ENCODE peak calls at places on chromosomes 4 and X, in five cellular contexts. One of them, this sample, is unnamed.

GRCh38 chrX:63426519-63426918 is 75.4 kb upstream of the SPIN4 start:
- DNase-seq in astrocyte of the spinal cord: no peak
- DNase-seq in mesothelial cell of epicardium: no peak
- DNase-seq in omental fat pad: no peak
- DNase-seq in fibroblast of pulmonary artery: no peak
- DNase-seq in this sample: no peak

GRCh38 chr4:171024720-171025303 is 788.4 kb upstream of the GALNTL6 start:
- DNase-seq in astrocyte of the spinal cord: no peak
- DNase-seq in mesothelial cell of epicardium: no peak
- DNase-seq in omental fat pad: no peak
- DNase-seq in fibroblast of pulmonary artery: no peak
- DNase-seq in this sample: no peak

GRCh38 chrX:121106484-121107235 is 59.2 kb downstream of the GLUD2 start:
- DNase-seq in astrocyte of the spinal cord: no peak
- DNase-seq in mesothelial cell of epicardium: no peak
- DNase-seq in omental fat pad: no peak
- DNase-seq in fibroblast of pulmonary artery: no peak
- DNase-seq in this sample: no peak

GRCh38 chrX:106952988-106953387 is 32.8 kb downstream of the CLDN2 start:
- DNase-seq in astrocyte of the spinal cord: peak
- DNase-seq in mesothelial cell of epicardium: no peak
- DNase-seq in omental fat pad: no peak
- DNase-seq in fibroblast of pulmonary artery: peak
- DNase-seq in this sample: no peak

GRCh38 chrX:155188786-155189185 is 27.5 kb upstream of the VBP1 start:
- DNase-seq in astrocyte of the spinal cord: no peak
- DNase-seq in mesothelial cell of epicardium: no peak
- DNase-seq in omental fat pad: no peak
- DNase-seq in fibroblast of pulmonary artery: no peak
- DNase-seq in this sample: no peak

GRCh38 chr4:1495416-1496115 is 89.3 kb upstream of the NKX1-1 start:
- DNase-seq in astrocyte of the spinal cord: no peak
- DNase-seq in mesothelial cell of epicardium: no peak
- DNase-seq in omental fat pad: no peak
- DNase-seq in fibroblast of pulmonary artery: no peak
- DNase-seq in this sample: no peak

GRCh38 chr4:126954537-126955291 is 678.0 kb upstream of the INTU start:
- DNase-seq in astrocyte of the spinal cord: no peak
- DNase-seq in mesothelial cell of epicardium: no peak
- DNase-seq in omental fat pad: no peak
- DNase-seq in fibroblast of pulmonary artery: no peak
- DNase-seq in this sample: no peak

GRCh38 chrX:90012395-90012794 is 90.7 kb downstream of the TGIF2LX start:
- DNase-seq in astrocyte of the spinal cord: no peak
- DNase-seq in mesothelial cell of epicardium: no peak
- DNase-seq in omental fat pad: no peak
- DNase-seq in fibroblast of pulmonary artery: no peak
- DNase-seq in this sample: no peak

GRCh38 chr4:184039963-184040383 is 134.9 kb downstream of the STOX2 start:
- DNase-seq in astrocyte of the spinal cord: no peak
- DNase-seq in mesothelial cell of epicardium: no peak
- DNase-seq in omental fat pad: no peak
- DNase-seq in fibroblast of pulmonary artery: no peak
- DNase-seq in this sample: no peak

GRCh38 chr4:155759372-155760252 is 791 bp downstream of the GUCY1B1 start:
- DNase-seq in astrocyte of the spinal cord: no peak
- DNase-seq in mesothelial cell of epicardium: peak
- DNase-seq in omental fat pad: peak
- DNase-seq in fibroblast of pulmonary artery: peak
- DNase-seq in this sample: peak

GRCh38 chr4:69589884-69590283 is 49.6 kb downstream of the UGT2A2 start:
- DNase-seq in astrocyte of the spinal cord: no peak
- DNase-seq in mesothelial cell of epicardium: no peak
- DNase-seq in omental fat pad: no peak
- DNase-seq in fibroblast of pulmonary artery: no peak
- DNase-seq in this sample: no peak

GRCh38 chr4:3389186-3389878 is 52.4 kb upstream of the HGFAC start:
- DNase-seq in astrocyte of the spinal cord: no peak
- DNase-seq in mesothelial cell of epicardium: no peak
- DNase-seq in omental fat pad: no peak
- DNase-seq in fibroblast of pulmonary artery: no peak
- DNase-seq in this sample: no peak

GRCh38 chr4:52964561-52964960 is 102.4 kb downstream of the RASL11B start:
- DNase-seq in astrocyte of the spinal cord: no peak
- DNase-seq in mesothelial cell of epicardium: no peak
- DNase-seq in omental fat pad: no peak
- DNase-seq in fibroblast of pulmonary artery: no peak
- DNase-seq in this sample: no peak

GRCh38 chr4:109947457-109947856 is 34.8 kb downstream of the EGF start:
- DNase-seq in astrocyte of the spinal cord: peak
- DNase-seq in mesothelial cell of epicardium: no peak
- DNase-seq in omental fat pad: no peak
- DNase-seq in fibroblast of pulmonary artery: peak
- DNase-seq in this sample: no peak

GRCh38 chr4:158331863-158332262 is 121.6 kb downstream of the TMEM144 start:
- DNase-seq in astrocyte of the spinal cord: no peak
- DNase-seq in mesothelial cell of epicardium: no peak
- DNase-seq in omental fat pad: no peak
- DNase-seq in fibroblast of pulmonary artery: no peak
- DNase-seq in this sample: no peak

GRCh38 chr4:152357206-152357605 is 178.7 kb downstream of the FBXW7 start:
- DNase-seq in astrocyte of the spinal cord: no peak
- DNase-seq in mesothelial cell of epicardium: no peak
- DNase-seq in omental fat pad: no peak
- DNase-seq in fibroblast of pulmonary artery: peak
- DNase-seq in this sample: no peak

GRCh38 chrX:108699368-108699767 is 37.0 kb downstream of the IRS4 start:
- DNase-seq in astrocyte of the spinal cord: peak
- DNase-seq in mesothelial cell of epicardium: no peak
- DNase-seq in omental fat pad: no peak
- DNase-seq in fibroblast of pulmonary artery: peak
- DNase-seq in this sample: no peak

GRCh38 chr4:127370495-127371069 is 262.2 kb upstream of the INTU start:
- DNase-seq in astrocyte of the spinal cord: no peak
- DNase-seq in mesothelial cell of epicardium: no peak
- DNase-seq in omental fat pad: no peak
- DNase-seq in fibroblast of pulmonary artery: peak
- DNase-seq in this sample: no peak

GRCh38 chr4:163663454-163664225 is 169.2 kb downstream of the TMA16 start:
- DNase-seq in astrocyte of the spinal cord: no peak
- DNase-seq in mesothelial cell of epicardium: no peak
- DNase-seq in omental fat pad: no peak
- DNase-seq in fibroblast of pulmonary artery: no peak
- DNase-seq in this sample: no peak

GRCh38 chr4:52912608-52913007 is 50.5 kb downstream of the RASL11B start:
- DNase-seq in astrocyte of the spinal cord: peak
- DNase-seq in mesothelial cell of epicardium: no peak
- DNase-seq in omental fat pad: no peak
- DNase-seq in fibroblast of pulmonary artery: peak
- DNase-seq in this sample: no peak

GRCh38 chr4:11805837-11806236 is 377.1 kb upstream of the HS3ST1 start:
- DNase-seq in astrocyte of the spinal cord: peak
- DNase-seq in mesothelial cell of epicardium: no peak
- DNase-seq in omental fat pad: no peak
- DNase-seq in fibroblast of pulmonary artery: peak
- DNase-seq in this sample: no peak

GRCh38 chr4:164706675-164707074 is 47.3 kb upstream of the SMIM31 start:
- DNase-seq in astrocyte of the spinal cord: no peak
- DNase-seq in mesothelial cell of epicardium: no peak
- DNase-seq in omental fat pad: no peak
- DNase-seq in fibroblast of pulmonary artery: no peak
- DNase-seq in this sample: no peak

GRCh38 chrX:7574325-7574724 is 268.6 kb upstream of the VCX start:
- DNase-seq in astrocyte of the spinal cord: peak
- DNase-seq in mesothelial cell of epicardium: peak
- DNase-seq in omental fat pad: no peak
- DNase-seq in fibroblast of pulmonary artery: peak
- DNase-seq in this sample: no peak

GRCh38 chr4:28518781-28519180 is 1658.1 kb downstream of the STIM2 start:
- DNase-seq in astrocyte of the spinal cord: no peak
- DNase-seq in mesothelial cell of epicardium: no peak
- DNase-seq in omental fat pad: no peak
- DNase-seq in fibroblast of pulmonary artery: peak
- DNase-seq in this sample: no peak

GRCh38 chr4:75552452-75552851 is 3.4 kb upstream of the ODAPH start:
- DNase-seq in astrocyte of the spinal cord: no peak
- DNase-seq in mesothelial cell of epicardium: no peak
- DNase-seq in omental fat pad: no peak
- DNase-seq in fibroblast of pulmonary artery: no peak
- DNase-seq in this sample: no peak

GRCh38 chr4:75557696-75558095 is 1.8 kb downstream of the ODAPH start:
- DNase-seq in astrocyte of the spinal cord: no peak
- DNase-seq in mesothelial cell of epicardium: no peak
- DNase-seq in omental fat pad: no peak
- DNase-seq in fibroblast of pulmonary artery: no peak
- DNase-seq in this sample: no peak

DNA sequence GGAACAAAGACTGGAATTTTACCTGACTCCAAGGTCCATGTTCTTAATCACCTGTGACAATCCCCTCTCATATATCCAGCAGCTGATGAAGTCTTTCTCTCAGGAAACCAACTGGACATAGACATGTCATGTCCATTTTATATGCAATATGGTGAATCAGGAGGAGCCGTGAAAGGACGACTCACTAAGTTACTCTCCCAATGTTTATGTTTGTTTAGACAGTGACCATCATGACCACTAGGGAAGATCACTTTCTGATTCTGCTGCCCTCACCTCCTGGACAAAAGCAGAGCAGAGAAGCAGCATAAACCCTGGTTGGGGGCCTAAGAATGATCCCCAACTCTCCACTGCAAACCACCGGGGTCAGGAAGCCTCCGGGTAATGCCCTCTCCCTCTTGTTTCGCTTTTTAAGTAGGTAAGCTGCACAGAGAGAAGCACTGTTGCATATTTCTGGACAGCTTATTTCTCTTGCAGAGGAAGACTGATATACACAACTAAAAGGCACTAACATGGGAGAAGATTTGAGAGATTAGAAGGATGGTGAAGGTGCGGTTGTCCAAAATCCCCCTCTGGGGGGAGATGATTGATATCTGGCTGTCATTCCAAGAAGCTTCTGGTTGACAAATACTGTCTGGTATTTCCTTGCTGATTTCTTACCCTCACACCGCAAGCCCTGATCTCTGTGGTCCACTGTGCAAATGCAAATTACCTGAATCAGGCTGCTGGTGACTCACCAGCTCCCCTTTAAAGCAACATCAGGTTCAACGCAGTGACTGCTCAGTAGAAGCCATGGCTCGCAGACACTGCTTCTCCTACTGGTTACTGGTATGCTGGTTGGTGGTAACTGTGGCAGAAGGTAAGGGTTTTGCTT is at the start of gene ODAPH:
- DNase-seq in astrocyte of the spinal cord: peak
- DNase-seq in mesothelial cell of epicardium: no peak
- DNase-seq in omental fat pad: no peak
- DNase-seq in fibroblast of pulmonary artery: no peak
- DNase-seq in this sample: no peak
- TF ChIP-seq CTCF in astrocyte of the spinal cord: peak
- TF ChIP-seq CTCF in mesothelial cell of epicardium: peak
- TF ChIP-seq CTCF in omental fat pad: no peak
- TF ChIP-seq CTCF in fibroblast of pulmonary artery: no peak
- TF ChIP-seq CTCF in this sample: no peak

GRCh38 chr4:77466430-77466829 is 139.2 kb upstream of the CXCL13 start:
- DNase-seq in astrocyte of the spinal cord: no peak
- DNase-seq in mesothelial cell of epicardium: no peak
- DNase-seq in omental fat pad: no peak
- DNase-seq in fibroblast of pulmonary artery: no peak
- DNase-seq in this sample: no peak

GRCh38 chr4:77465271-77465670 is 140.3 kb upstream of the CXCL13 start:
- DNase-seq in astrocyte of the spinal cord: peak
- DNase-seq in mesothelial cell of epicardium: no peak
- DNase-seq in omental fat pad: no peak
- DNase-seq in fibroblast of pulmonary artery: peak
- DNase-seq in this sample: no peak
- TF ChIP-seq CTCF in astrocyte of the spinal cord: peak
- TF ChIP-seq CTCF in mesothelial cell of epicardium: no peak
- TF ChIP-seq CTCF in omental fat pad: no peak
- TF ChIP-seq CTCF in fibroblast of pulmonary artery: peak
- TF ChIP-seq CTCF in this sample: no peak

GRCh38 chrX:23341452-23341851 is 6.8 kb downstream of the PTCHD1 start:
- DNase-seq in astrocyte of the spinal cord: peak
- DNase-seq in mesothelial cell of epicardium: no peak
- DNase-seq in omental fat pad: no peak
- DNase-seq in fibroblast of pulmonary artery: no peak
- DNase-seq in this sample: no peak
- TF ChIP-seq CTCF in astrocyte of the spinal cord: no peak
- TF ChIP-seq CTCF in mesothelial cell of epicardium: no peak
- TF ChIP-seq CTCF in omental fat pad: no peak
- TF ChIP-seq CTCF in fibroblast of pulmonary artery: no peak
- TF ChIP-seq CTCF in this sample: no peak

GRCh38 chrX:153688071-153688470 is 345 bp downstream of the SLC6A8 start:
- DNase-seq in astrocyte of the spinal cord: no peak
- DNase-seq in mesothelial cell of epicardium: no peak
- DNase-seq in omental fat pad: no peak
- DNase-seq in fibroblast of pulmonary artery: no peak
- DNase-seq in this sample: no peak

GRCh38 chrX:153688534-153688899 is 791 bp downstream of the SLC6A8 start:
- DNase-seq in astrocyte of the spinal cord: no peak
- DNase-seq in mesothelial cell of epicardium: no peak
- DNase-seq in omental fat pad: no peak
- DNase-seq in fibroblast of pulmonary artery: no peak
- DNase-seq in this sample: no peak

GRCh38 chrX:153685751-153686676 is 1.7 kb upstream of the SLC6A8 start:
- DNase-seq in astrocyte of the spinal cord: no peak
- DNase-seq in mesothelial cell of epicardium: no peak
- DNase-seq in omental fat pad: no peak
- DNase-seq in fibroblast of pulmonary artery: no peak
- DNase-seq in this sample: no peak

GRCh38 chrX:153688900-153689590 is 1.3 kb downstream of the SLC6A8 start:
- DNase-seq in astrocyte of the spinal cord: peak
- DNase-seq in mesothelial cell of epicardium: no peak
- DNase-seq in omental fat pad: no peak
- DNase-seq in fibroblast of pulmonary artery: peak
- DNase-seq in this sample: no peak

DNA sequence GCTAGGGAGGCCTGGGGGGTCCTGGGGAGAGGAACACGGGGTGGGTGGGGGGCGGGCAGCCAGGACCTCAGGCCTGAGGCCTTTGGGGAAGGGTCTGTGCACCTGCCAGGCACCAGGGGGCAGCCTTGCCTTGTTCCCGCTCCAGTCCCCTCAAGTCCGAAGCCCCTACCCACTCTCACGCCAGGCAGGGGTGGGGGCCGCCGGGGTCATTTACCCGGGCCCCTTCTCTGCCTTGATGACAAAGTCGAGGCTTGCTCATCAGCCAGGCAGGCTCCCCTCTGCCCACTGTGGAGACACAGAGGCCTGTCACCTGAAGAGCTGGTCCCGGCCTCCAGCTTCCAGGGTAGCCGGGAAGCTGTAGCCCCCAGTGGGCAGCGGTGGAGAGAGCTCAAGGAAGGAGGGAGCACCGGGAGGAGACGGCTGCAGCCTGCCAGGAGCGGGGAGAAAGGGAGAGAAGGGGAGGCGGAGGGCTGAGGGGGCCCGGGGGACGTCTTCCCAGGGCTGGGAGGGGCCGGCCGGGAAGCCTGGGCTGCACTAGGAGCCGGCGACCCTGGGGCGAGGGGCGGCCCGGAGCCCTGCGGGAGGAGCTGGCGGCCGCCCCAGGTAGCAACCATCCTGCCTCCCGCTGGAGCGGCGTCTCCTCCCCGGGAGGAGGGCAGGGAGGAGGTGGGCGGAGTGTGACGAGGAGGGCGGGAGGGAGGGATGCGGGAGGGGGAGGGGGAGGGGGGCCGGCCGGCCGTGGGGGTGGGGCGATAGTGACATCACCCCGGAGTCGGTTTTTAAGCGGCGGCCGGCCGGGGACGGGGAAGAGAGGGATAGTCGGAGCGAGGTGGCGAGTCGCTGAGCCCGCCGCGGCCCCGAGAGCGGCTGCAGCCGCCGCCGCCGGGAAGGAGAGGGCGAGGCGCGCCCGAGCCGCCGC is at the start of gene SLC6A8:
- DNase-seq in astrocyte of the spinal cord: peak
- DNase-seq in mesothelial cell of epicardium: peak
- DNase-seq in omental fat pad: peak
- DNase-seq in fibroblast of pulmonary artery: peak
- DNase-seq in this sample: no peak
- TF ChIP-seq CTCF in astrocyte of the spinal cord: peak
- TF ChIP-seq CTCF in mesothelial cell of epicardium: no peak
- TF ChIP-seq CTCF in omental fat pad: no peak
- TF ChIP-seq CTCF in fibroblast of pulmonary artery: peak
- TF ChIP-seq CTCF in this sample: no peak

This sample was measured in ascending aorta.